ENCODE peak calls at places on chromosomes 7 and 10, in five cellular contexts. One of them, this sample, is unnamed.

GRCh38 chr7:157690058-157690832 is 353.4 kb downstream of the DNAJB6 start:
- DNase-seq in thoracic aorta: no peak
- DNase-seq in astrocyte of the hippocampus: no peak
- DNase-seq in HEK293T: peak; percentile 26
- DNase-seq in left colon: no peak
- DNase-seq in this sample: no peak

GRCh38 chr7:67843001-67843400 is 846.4 kb downstream of the TYW1 start:
- DNase-seq in thoracic aorta: no peak
- DNase-seq in astrocyte of the hippocampus: no peak
- DNase-seq in HEK293T: no peak
- DNase-seq in left colon: no peak
- DNase-seq in this sample: no peak

GRCh38 chr7:139618482-139619366 is 95.2 kb downstream of the CLEC2L start:
- DNase-seq in thoracic aorta: no peak
- DNase-seq in astrocyte of the hippocampus: peak; percentile 63
- DNase-seq in HEK293T: peak; percentile 63
- DNase-seq in left colon: peak; percentile 39
- DNase-seq in this sample: peak; percentile 57

GRCh38 chr7:7968544-7969305 is at the start of gene GLCCI1:
- DNase-seq in thoracic aorta: peak; percentile 90
- DNase-seq in astrocyte of the hippocampus: peak; percentile 98
- DNase-seq in HEK293T: peak; percentile 90
- DNase-seq in left colon: peak; percentile 97
- DNase-seq in this sample: peak; percentile 96

GRCh38 chr7:16688249-16688648 is 42.3 kb downstream of the BZW2 start:
- DNase-seq in thoracic aorta: no peak
- DNase-seq in astrocyte of the hippocampus: no peak
- DNase-seq in HEK293T: peak; percentile 7
- DNase-seq in left colon: no peak
- DNase-seq in this sample: no peak

GRCh38 chr7:101999420-101999819 is 182.0 kb downstream of the CUX1 start:
- DNase-seq in thoracic aorta: no peak
- DNase-seq in astrocyte of the hippocampus: no peak
- DNase-seq in HEK293T: no peak
- DNase-seq in left colon: no peak
- DNase-seq in this sample: no peak

GRCh38 chr10:109205929-109206585 is 717.3 kb downstream of the XPNPEP1 start:
- DNase-seq in thoracic aorta: no peak
- DNase-seq in astrocyte of the hippocampus: peak; percentile 81
- DNase-seq in HEK293T: no peak
- DNase-seq in left colon: no peak
- DNase-seq in this sample: no peak

GRCh38 chr7:127950233-127950935 is 80.9 kb downstream of the LRRC4 start:
- DNase-seq in thoracic aorta: no peak
- DNase-seq in astrocyte of the hippocampus: no peak
- DNase-seq in HEK293T: no peak
- DNase-seq in left colon: no peak
- DNase-seq in this sample: no peak

GRCh38 chr10:132272061-132272766 is 35.5 kb downstream of the STK32C start:
- DNase-seq in thoracic aorta: no peak
- DNase-seq in astrocyte of the hippocampus: peak; percentile 69
- DNase-seq in HEK293T: no peak
- DNase-seq in left colon: peak; percentile 27
- DNase-seq in this sample: no peak

GRCh38 chr7:107059468-107059867 is 15.0 kb downstream of the PRKAR2B start:
- DNase-seq in thoracic aorta: no peak
- DNase-seq in astrocyte of the hippocampus: no peak
- DNase-seq in HEK293T: no peak
- DNase-seq in left colon: no peak
- DNase-seq in this sample: no peak

GRCh38 chr7:22782616-22783232 is 39.9 kb downstream of the TOMM7 start:
- DNase-seq in thoracic aorta: peak; percentile 35
- DNase-seq in astrocyte of the hippocampus: peak; percentile 31
- DNase-seq in HEK293T: peak; percentile 79
- DNase-seq in left colon: peak; percentile 80
- DNase-seq in this sample: peak; percentile 72

GRCh38 chr7:108072739-108073138 is 57.4 kb downstream of the LAMB4 start:
- DNase-seq in thoracic aorta: no peak
- DNase-seq in astrocyte of the hippocampus: no peak
- DNase-seq in HEK293T: no peak
- DNase-seq in left colon: no peak
- DNase-seq in this sample: no peak

GRCh38 chr7:129438839-129439640 is 4.8 kb downstream of the STRIP2 start:
- DNase-seq in thoracic aorta: no peak
- DNase-seq in astrocyte of the hippocampus: peak; percentile 35
- DNase-seq in HEK293T: no peak
- DNase-seq in left colon: no peak
- DNase-seq in this sample: no peak

GRCh38 chr10:71085689-71086438 is 126.5 kb upstream of the UNC5B start:
- DNase-seq in thoracic aorta: no peak
- DNase-seq in astrocyte of the hippocampus: no peak
- DNase-seq in HEK293T: no peak
- DNase-seq in left colon: no peak
- DNase-seq in this sample: peak; percentile 9

GRCh38 chr7:28979791-28980190 is 21.7 kb upstream of the TRIL start:
- DNase-seq in thoracic aorta: no peak
- DNase-seq in astrocyte of the hippocampus: no peak
- DNase-seq in HEK293T: no peak
- DNase-seq in left colon: no peak
- DNase-seq in this sample: no peak

GRCh38 chr7:14023342-14023741 is 33.9 kb upstream of the ETV1 start:
- DNase-seq in thoracic aorta: no peak
- DNase-seq in astrocyte of the hippocampus: no peak
- DNase-seq in HEK293T: no peak
- DNase-seq in left colon: no peak
- DNase-seq in this sample: no peak

GRCh38 chr10:132164801-132165278 is 21.9 kb upstream of the DPYSL4 start:
- DNase-seq in thoracic aorta: no peak
- DNase-seq in astrocyte of the hippocampus: no peak
- DNase-seq in HEK293T: peak; percentile 61
- DNase-seq in left colon: peak; percentile 66
- DNase-seq in this sample: peak; percentile 44

GRCh38 chr7:151339651-151340377 is 1.8 kb upstream of the NUB1 start:
- DNase-seq in thoracic aorta: no peak
- DNase-seq in astrocyte of the hippocampus: no peak
- DNase-seq in HEK293T: no peak
- DNase-seq in left colon: no peak
- DNase-seq in this sample: no peak

GRCh38 chr10:92470026-92470425 is 103.9 kb downstream of the IDE start:
- DNase-seq in thoracic aorta: no peak
- DNase-seq in astrocyte of the hippocampus: no peak
- DNase-seq in HEK293T: no peak
- DNase-seq in left colon: no peak
- DNase-seq in this sample: no peak

GRCh38 chr7:44914992-44915607 is 29.8 kb upstream of the PURB start:
- DNase-seq in thoracic aorta: no peak
- DNase-seq in astrocyte of the hippocampus: peak; percentile 6
- DNase-seq in HEK293T: no peak
- DNase-seq in left colon: no peak
- DNase-seq in this sample: no peak

GRCh38 chr10:99659868-99660366 is 608 bp downstream of the ENTPD7 start:
- DNase-seq in thoracic aorta: no peak
- DNase-seq in astrocyte of the hippocampus: no peak
- DNase-seq in HEK293T: no peak
- DNase-seq in left colon: peak; percentile 16
- DNase-seq in this sample: no peak

GRCh38 chr10:119237722-119238436 is 30.5 kb downstream of the GRK5 start:
- DNase-seq in thoracic aorta: no peak
- DNase-seq in astrocyte of the hippocampus: no peak
- DNase-seq in HEK293T: no peak
- DNase-seq in left colon: no peak
- DNase-seq in this sample: no peak

GRCh38 chr10:98354491-98354890 is 60.5 kb downstream of the PYROXD2 start:
- DNase-seq in thoracic aorta: no peak
- DNase-seq in astrocyte of the hippocampus: no peak
- DNase-seq in HEK293T: no peak
- DNase-seq in left colon: no peak
- DNase-seq in this sample: no peak

GRCh38 chr7:50266893-50267386 is 37.6 kb upstream of the IKZF1 start:
- DNase-seq in thoracic aorta: no peak
- DNase-seq in astrocyte of the hippocampus: no peak
- DNase-seq in HEK293T: no peak
- DNase-seq in left colon: peak; percentile 57
- DNase-seq in this sample: peak; percentile 42

GRCh38 chr10:9911488-9911887 is 1106.2 kb upstream of the CELF2 start:
- DNase-seq in thoracic aorta: no peak
- DNase-seq in astrocyte of the hippocampus: no peak
- DNase-seq in HEK293T: no peak
- DNase-seq in left colon: no peak
- DNase-seq in this sample: no peak

GRCh38 chr7:568681-569035 is 49.0 kb upstream of the PDGFA start:
- DNase-seq in thoracic aorta: no peak
- DNase-seq in astrocyte of the hippocampus: no peak
- DNase-seq in HEK293T: no peak
- DNase-seq in left colon: no peak
- DNase-seq in this sample: no peak

GRCh38 chr7:14321947-14322346 is 332.5 kb upstream of the ETV1 start:
- DNase-seq in thoracic aorta: no peak
- DNase-seq in astrocyte of the hippocampus: no peak
- DNase-seq in HEK293T: no peak
- DNase-seq in left colon: no peak
- DNase-seq in this sample: peak; percentile 34

GRCh38 chr10:70785190-70785589 is at the start of gene TBATA:
- DNase-seq in thoracic aorta: no peak
- DNase-seq in astrocyte of the hippocampus: peak; percentile 47
- DNase-seq in HEK293T: no peak
- DNase-seq in left colon: no peak
- DNase-seq in this sample: no peak

GRCh38 chr7:101856488-101857357 is 39.3 kb downstream of the CUX1 start:
- DNase-seq in thoracic aorta: peak; percentile 60
- DNase-seq in astrocyte of the hippocampus: peak; percentile 26
- DNase-seq in HEK293T: peak; percentile 87
- DNase-seq in left colon: peak; percentile 95
- DNase-seq in this sample: peak; percentile 97

GRCh38 chr10:26706206-26706605 is 8.7 kb downstream of the PDSS1 start:
- DNase-seq in thoracic aorta: no peak
- DNase-seq in astrocyte of the hippocampus: no peak
- DNase-seq in HEK293T: no peak
- DNase-seq in left colon: no peak
- DNase-seq in this sample: no peak

GRCh38 chr7:128254470-128254869 is 13.4 kb downstream of the LEP start:
- DNase-seq in thoracic aorta: no peak
- DNase-seq in astrocyte of the hippocampus: no peak
- DNase-seq in HEK293T: no peak
- DNase-seq in left colon: no peak
- DNase-seq in this sample: no peak

This sample was measured in stomach.